ENCODE peak calls at places on chromosomes 16 and 17, in four cellular contexts. J is cardiac muscle cell, B is endodermal cell, N is heart right ventricle. L is an unnamed sample. For H3K9me3, the result is how much of the 10 kb centered on the place peaks cover.

GRCh38 chr17:82931696-82932060 is 91.9 kb upstream of the ZNF750 start:
- DNase-seq in J (peak), B (no peak), N (peak), L (peak)

GRCh38 chr16:14284930-14285541 is 213.9 kb downstream of the MRTFB start:
- DNase-seq in J (peak), B (no peak), N (no peak), L (no peak)

GRCh38 chr17:82830249-82830661 is 9.6 kb downstream of the ZNF750 start:
- DNase-seq in J (peak), B (no peak), N (peak), L (peak)

GRCh38 chr17:15177343-15177742 is 87.8 kb downstream of the PMP22 start:
- DNase-seq in J (no peak), B (no peak), N (no peak), L (no peak)

GRCh38 chr17:40606548-40607353 is 40.9 kb downstream of the SMARCE1 start:
- DNase-seq in J (no peak), B (no peak), N (no peak), L (no peak)

GRCh38 chr17:78172284-78173024 is 4.1 kb downstream of the SYNGR2 start:
- DNase-seq in J (peak), B (peak), N (peak), L (peak)

GRCh38 chr17:81958633-81959342 is 2.2 kb downstream of the NOTUM start:
- DNase-seq in J (no peak), B (peak), N (no peak), L (no peak)

GRCh38 chr16:1438229-1439057 is 5.9 kb downstream of the CCDC154 start:
- DNase-seq in J (no peak), B (no peak), N (no peak), L (no peak)

GRCh38 chr17:37737971-37738370 is 6.9 kb downstream of the HNF1B start:
- DNase-seq in J (peak), B (no peak), N (no peak), L (no peak)

GRCh38 chr17:75124041-75124818 is 7.3 kb downstream of the NT5C start:
- DNase-seq in J (peak), B (no peak), N (peak), L (no peak)

GRCh38 chr17:71801301-71801700 is 319.5 kb upstream of the SOX9 start:
- DNase-seq in J (peak), B (no peak), N (no peak), L (no peak)

GRCh38 chr16:12144355-12144754 is 167.8 kb downstream of the SNX29 start:
- DNase-seq in J (no peak), B (peak), N (no peak), L (no peak)

GRCh38 chr16:85415196-85415988 is 197.7 kb upstream of the GSE1 start:
- DNase-seq in J (no peak), B (no peak), N (no peak), L (no peak)

GRCh38 chr17:15414502-15415348 is 52.7 kb downstream of the CDRT4 start:
- DNase-seq in J (no peak), B (no peak), N (peak), L (no peak)

DNA sequence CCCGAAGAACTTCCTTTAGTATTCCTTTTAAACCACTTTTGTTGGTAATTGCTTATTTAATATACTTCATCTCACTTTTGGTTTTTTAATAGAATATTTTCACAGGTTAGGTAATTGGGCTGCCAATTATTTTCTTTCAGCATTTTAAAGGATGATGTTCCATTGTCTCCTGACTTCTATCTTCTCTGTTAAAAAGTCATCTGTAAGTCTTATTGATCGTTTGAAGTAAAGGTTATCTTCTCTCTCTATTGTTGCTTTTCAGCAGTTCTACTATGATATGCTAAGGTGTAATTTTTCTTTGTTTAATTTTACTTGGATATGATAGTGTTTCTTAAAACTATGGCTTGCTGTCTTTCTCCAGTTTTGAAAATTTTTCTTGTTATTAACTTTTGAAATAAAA is 307.5 kb downstream of the MAP2K4 start:
- DNase-seq in J (no peak), B (no peak), N (no peak), L (no peak)
- H3K9me3 ChIP-seq in J (under half), B (under half), N (under half), L (under half)

GRCh38 chr16:31807086-31807485 is 66.5 kb upstream of the ZNF267 start:
- DNase-seq in J (no peak), B (no peak), N (no peak), L (no peak)

DNA sequence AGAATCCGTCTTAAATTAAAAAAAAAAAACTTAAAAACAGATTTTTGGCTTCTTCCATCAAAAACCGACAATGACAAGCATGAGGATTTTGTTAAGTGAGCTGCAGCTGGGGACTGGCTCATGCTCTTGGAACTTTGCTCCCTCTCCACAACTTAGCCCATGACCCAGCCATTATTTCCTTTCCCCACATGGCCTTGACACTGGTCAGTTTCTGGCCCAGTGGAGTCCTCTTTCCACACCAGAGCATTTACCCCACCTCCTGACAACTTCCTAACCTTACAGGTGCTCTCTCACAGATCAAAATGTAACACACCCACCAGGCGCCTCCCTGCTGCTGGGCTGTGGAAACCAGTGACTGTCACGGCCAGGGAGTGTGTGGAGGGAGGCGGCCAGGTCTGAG is 62.7 kb upstream of the ZNF267 start:
- DNase-seq in J (no peak), B (no peak), N (no peak), L (no peak)
- H3K9me3 ChIP-seq in J (under half), B (under half), N (under half), L (under half)

GRCh38 chr17:4032738-4033137 is 68.5 kb upstream of the ATP2A3 start:
- DNase-seq in J (no peak), B (peak), N (no peak), L (no peak)

GRCh38 chr17:4026255-4026654 is 62.0 kb upstream of the ATP2A3 start:
- DNase-seq in J (no peak), B (no peak), N (no peak), L (no peak)

GRCh38 chr17:4023220-4023619 is 59.0 kb upstream of the ATP2A3 start:
- DNase-seq in J (no peak), B (no peak), N (no peak), L (no peak)

GRCh38 chr17:4032245-4032644 is 68.0 kb upstream of the ATP2A3 start:
- DNase-seq in J (no peak), B (no peak), N (no peak), L (no peak)

GRCh38 chr17:4028436-4028835 is 64.2 kb upstream of the ATP2A3 start:
- DNase-seq in J (no peak), B (no peak), N (no peak), L (no peak)
- H3K9me3 ChIP-seq in J (under half), B (half or more), N (under half), L (under half)

DNA sequence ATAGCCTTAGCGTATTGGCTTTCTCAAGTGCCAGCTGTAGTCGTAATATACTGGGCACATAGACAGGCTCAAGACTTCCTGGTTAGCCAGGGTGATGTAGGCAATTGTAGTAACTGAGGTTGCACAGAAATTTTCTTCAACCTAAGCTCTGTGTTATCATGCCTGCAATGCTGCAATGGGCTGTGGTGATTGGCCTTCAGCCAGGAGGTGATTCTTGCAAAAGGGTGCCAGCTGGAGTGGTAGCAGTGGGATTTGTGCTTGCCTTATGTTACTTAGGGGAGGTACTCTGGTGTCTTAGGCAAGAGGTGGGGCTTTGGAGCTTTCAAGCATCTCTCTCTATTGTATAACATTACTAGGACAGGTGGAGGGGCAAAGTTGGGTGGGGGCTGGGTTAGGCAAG is 495.1 kb downstream of the CDH11 start:
- DNase-seq in J (peak), B (no peak), N (no peak), L (no peak)
- H3K9me3 ChIP-seq in J (under half), B (under half), N (under half), L (under half)

DNA sequence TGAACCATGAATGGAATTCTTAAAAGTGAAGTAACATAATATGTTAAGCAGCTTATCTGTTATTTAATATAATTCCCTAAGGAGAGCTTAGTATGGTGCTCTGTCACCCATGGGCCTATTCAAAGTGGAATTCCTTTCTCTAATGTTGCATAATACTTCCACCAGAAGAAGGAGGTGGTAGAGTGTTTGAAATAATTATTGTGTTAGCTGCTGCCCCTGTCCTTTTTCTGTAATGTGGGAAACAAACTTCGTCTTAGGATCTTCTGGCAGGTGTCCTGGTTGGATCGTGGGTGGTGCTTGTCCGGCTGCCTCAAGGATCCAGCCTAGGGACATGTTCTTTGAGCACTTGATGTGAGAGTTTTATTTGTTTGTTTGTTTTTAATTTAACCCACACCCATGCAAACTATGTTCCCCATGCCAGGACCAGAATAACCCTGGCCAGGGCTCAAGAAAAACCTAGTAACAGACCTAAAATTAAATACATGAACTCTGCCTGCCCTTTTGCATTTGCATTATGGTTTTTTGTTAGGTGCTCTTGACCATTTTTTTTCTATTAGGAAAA is 46.1 kb downstream of the ZNRF1 start:
- DNase-seq in J (peak), B (no peak), N (peak), L (no peak)
- H3K9me3 ChIP-seq in J (under half), B (under half), N (under half), L (under half)

GRCh38 chr16:35631261-35631945 is 2172.0 kb downstream of the TP53TG3F start:
- DNase-seq in J (no peak), B (no peak), N (peak), L (no peak)

GRCh38 chr16:35626051-35626450 is 2166.6 kb downstream of the TP53TG3F start:
- DNase-seq in J (no peak), B (no peak), N (no peak), L (no peak)

GRCh38 chr16:35629001-35629400 is 2169.6 kb downstream of the TP53TG3F start:
- DNase-seq in J (no peak), B (no peak), N (no peak), L (no peak)
- H3K9me3 ChIP-seq in J (under half), B (half or more), N (under half), L (under half)

DNA sequence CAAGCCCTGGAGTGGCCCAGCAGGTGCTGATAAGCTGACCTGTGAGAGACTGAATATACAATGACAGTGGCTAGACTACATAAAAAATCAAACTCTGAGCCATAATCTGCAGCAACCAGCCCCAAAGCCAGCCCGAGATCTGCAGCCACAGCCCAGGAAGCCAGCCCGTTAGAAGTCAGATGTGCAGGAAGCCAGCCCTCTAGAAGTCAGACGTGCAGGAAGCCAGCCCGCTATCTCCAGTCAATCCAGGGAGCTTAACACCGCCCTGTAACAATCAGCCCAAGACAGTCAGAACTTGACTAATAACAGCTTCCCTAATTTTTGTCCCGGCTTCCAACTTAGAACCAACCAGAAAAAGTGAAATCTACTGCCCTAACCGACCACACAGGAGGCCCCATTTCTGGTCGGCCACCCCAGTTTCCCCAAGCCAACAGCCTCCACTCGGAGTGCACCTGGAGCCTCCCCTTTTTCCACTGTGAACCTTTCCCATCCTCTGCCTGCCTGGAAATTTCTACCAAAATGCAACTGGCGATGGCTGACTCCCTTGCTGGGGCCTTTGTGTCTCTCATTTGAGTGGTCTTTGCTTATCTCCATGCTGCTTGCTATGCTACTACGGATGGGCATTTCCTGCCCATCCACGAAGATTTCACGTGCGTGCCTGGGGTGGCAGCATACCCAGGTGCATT is 769.3 kb downstream of the KCNJ18 start:
- DNase-seq in J (no peak), B (no peak), N (no peak), L (no peak)
- H3K9me3 ChIP-seq in J (under half), B (half or more), N (under half), L (under half)

L was measured in ovary.